ENCODE peak calls at places on chromosomes 7 and 10, in nine cellular contexts. N is AG10803, K is astrocyte of the spinal cord, G is GM12865, J is cardiac fibroblast, Y is progenitor cell of endocrine pancreas, P is dorsolateral prefrontal cortex, R is testis, E is cardiac muscle cell. F is an unnamed sample.

GRCh38 chr10:2883238-2883637 is 184.1 kb upstream of the PFKP start:
- DNase-seq in N (no peak), K (no peak), G (no peak), J (no peak), Y (no peak), P (no peak), R (no peak), E (no peak), F (no peak)

GRCh38 chr7:130301606-130302005 is 8.6 kb downstream of the CPA4 start:
- DNase-seq in N (no peak), K (no peak), G (no peak), J (no peak), Y (no peak), P (no peak), R (no peak), E (no peak), F (no peak)

GRCh38 chr7:74230446-74231231 is 20.8 kb downstream of the LAT2 start:
- DNase-seq in N (no peak), K (no peak), G (peak), J (no peak), Y (no peak), P (no peak), R (no peak), E (no peak), F (no peak)

GRCh38 chr10:125700355-125700911 is 17.5 kb upstream of the TEX36 start:
- DNase-seq in N (peak), K (peak), G (no peak), J (peak), Y (no peak), P (no peak), R (no peak), E (no peak), F (no peak)

GRCh38 chr7:38160003-38160571 is 18.0 kb upstream of the STARD3NL start:
- DNase-seq in N (no peak), K (no peak), G (no peak), J (no peak), Y (no peak), P (no peak), R (no peak), E (no peak), F (no peak)

GRCh38 chr10:916716-917415 is 14.6 kb downstream of the LARP4B start:
- DNase-seq in N (no peak), K (no peak), G (no peak), J (no peak), Y (no peak), P (no peak), R (no peak), E (no peak), F (no peak)

GRCh38 chr10:621500-621899 is 68.0 kb downstream of the DIP2C start:
- DNase-seq in N (no peak), K (no peak), G (no peak), J (no peak), Y (no peak), P (peak), R (no peak), E (no peak), F (no peak)

GRCh38 chr10:72038458-72039001 is 49.8 kb downstream of the SPOCK2 start:
- DNase-seq in N (peak), K (no peak), G (no peak), J (no peak), Y (no peak), P (no peak), R (peak), E (no peak), F (no peak)

GRCh38 chr7:13241416-13241815 is 554.0 kb downstream of the ARL4A start:
- DNase-seq in N (no peak), K (no peak), G (no peak), J (no peak), Y (no peak), P (no peak), R (no peak), E (no peak), F (no peak)

GRCh38 chr10:113499066-113499465 is 53.8 kb upstream of the HABP2 start:
- DNase-seq in N (peak), K (no peak), G (no peak), J (no peak), Y (no peak), P (no peak), R (no peak), E (no peak), F (no peak)

GRCh38 chr7:128904381-128905197 is 5.9 kb downstream of the KCP start:
- DNase-seq in N (peak), K (peak), G (peak), J (peak), Y (no peak), P (no peak), R (no peak), E (peak), F (no peak)

GRCh38 chr10:49365275-49365674 is 30.6 kb downstream of the DRGX start:
- DNase-seq in N (no peak), K (no peak), G (no peak), J (no peak), Y (no peak), P (no peak), R (no peak), E (no peak), F (no peak)

GRCh38 chr7:151131622-151132293 is 35.7 kb downstream of the GBX1 start:
- DNase-seq in N (no peak), K (no peak), G (no peak), J (no peak), Y (no peak), P (peak), R (no peak), E (no peak), F (no peak)

GRCh38 chr10:127854769-127855583 is 37.8 kb downstream of the CLRN3 start:
- DNase-seq in N (no peak), K (no peak), G (peak), J (no peak), Y (no peak), P (no peak), R (no peak), E (no peak), F (no peak)

DNA sequence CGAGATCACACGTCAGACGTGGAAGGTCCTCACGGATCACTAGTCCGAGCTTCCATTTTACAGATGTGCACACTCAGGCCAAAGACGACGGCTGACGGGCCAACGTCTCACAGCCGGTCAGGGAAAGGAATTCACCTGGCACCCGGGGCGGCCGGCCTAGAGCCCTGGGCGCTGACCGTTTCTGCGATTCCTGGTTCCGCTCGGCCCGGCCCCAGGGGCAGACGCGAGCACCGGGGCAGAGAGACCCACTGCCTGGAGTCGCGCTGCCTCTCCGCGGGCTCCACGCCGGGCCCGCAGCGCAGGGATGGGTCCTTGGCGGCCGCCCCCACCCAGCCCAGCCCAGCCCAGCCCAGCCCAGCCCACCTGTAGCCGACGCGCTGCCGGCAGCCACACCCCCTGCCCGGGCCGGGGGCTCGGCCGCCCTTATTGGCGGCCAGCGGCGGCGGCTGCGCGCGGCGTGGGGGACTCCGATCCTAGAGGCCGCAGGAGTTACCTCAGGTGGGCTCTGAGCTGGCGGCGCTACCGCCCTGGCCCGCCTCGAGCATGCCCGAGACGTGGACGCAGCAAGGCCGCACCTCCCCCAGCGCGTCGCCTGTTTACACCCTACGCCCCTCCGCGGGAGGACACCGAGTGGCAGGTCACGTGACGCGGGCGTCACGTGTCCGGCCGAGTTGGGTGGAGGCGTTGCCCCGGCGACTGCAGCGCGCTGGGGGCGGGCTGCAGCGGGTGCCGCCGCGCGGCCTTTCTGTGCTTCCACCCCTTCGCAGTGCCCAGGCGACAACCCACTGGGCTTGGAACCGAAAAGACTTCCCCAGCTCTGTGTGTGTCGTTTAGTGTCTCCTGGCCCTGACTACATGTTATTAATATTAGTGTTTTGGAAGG is 78.1 kb downstream of the ZFAND4 start:
- DNase-seq in N (peak), K (peak), G (peak), J (peak), Y (peak), P (peak), R (peak), E (peak), F (peak)
- TF ChIP-seq CTCF in N (no peak), K (no peak), G (peak), J (no peak), Y (no peak), P (peak), R (peak), E (peak), F (no peak)

DNA sequence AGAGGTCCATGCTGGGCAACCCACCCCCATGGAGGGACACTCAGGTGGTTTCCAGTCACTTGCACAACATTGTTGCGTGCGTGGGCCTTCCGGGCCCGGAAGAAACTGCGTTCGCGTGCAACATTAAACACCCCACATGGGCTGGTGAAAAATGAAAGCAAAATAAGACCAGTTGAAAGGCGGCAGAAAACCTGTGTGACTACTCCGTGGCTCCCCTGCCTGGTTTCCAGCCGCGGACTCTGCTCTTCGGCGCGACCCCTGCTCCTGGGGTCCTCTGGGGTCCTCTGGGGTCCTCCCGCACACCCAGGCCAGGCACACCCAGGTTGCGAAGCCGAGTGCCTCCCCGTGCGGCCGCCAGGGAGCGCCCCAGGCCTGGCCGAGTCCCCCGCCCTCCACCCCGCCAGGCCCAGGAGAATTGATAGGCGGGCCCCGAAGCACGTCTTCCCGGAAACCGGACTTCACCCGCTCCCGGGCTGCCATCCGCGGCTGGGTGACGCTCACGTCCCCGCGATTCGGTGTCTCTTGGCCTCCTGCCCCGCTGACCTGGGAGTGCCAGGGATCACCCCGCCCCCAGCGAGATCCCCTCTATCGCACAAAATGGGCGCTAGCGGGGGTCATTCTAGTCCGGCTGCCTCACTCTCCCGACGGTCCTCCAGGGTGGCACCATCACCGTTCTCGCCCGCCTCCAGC is 1.9 kb upstream of the SH2D4B start:
- DNase-seq in N (peak), K (no peak), G (peak), J (peak), Y (peak), P (no peak), R (peak), E (no peak), F (no peak)
- TF ChIP-seq CTCF in N (peak), K (peak), G (peak), J (peak), Y (peak), P (peak), R (peak), E (peak), F (peak)

GRCh38 chr10:22218448-22218847 is 633 bp upstream of the EBLN1 start:
- DNase-seq in N (no peak), K (no peak), G (no peak), J (no peak), Y (no peak), P (no peak), R (no peak), E (no peak), F (no peak)

GRCh38 chr10:22219308-22219707 is 1.5 kb upstream of the EBLN1 start:
- DNase-seq in N (peak), K (no peak), G (no peak), J (no peak), Y (no peak), P (no peak), R (no peak), E (no peak), F (no peak)

GRCh38 chr10:22222236-22223190 is 4.7 kb upstream of the EBLN1 start:
- DNase-seq in N (no peak), K (no peak), G (peak), J (no peak), Y (no peak), P (no peak), R (no peak), E (no peak), F (no peak)

GRCh38 chr10:22217842-22218241 is at the start of gene EBLN1:
- DNase-seq in N (no peak), K (no peak), G (no peak), J (no peak), Y (no peak), P (no peak), R (no peak), E (no peak), F (no peak)
- TF ChIP-seq CTCF in N (no peak), K (no peak), G (no peak), J (no peak), Y (no peak), P (no peak), R (no peak), E (no peak), F (no peak)

GRCh38 chr7:29926216-29926615 is 63.4 kb downstream of the SCRN1 start:
- DNase-seq in N (no peak), K (no peak), G (no peak), J (no peak), Y (no peak), P (no peak), R (no peak), E (no peak), F (no peak)

GRCh38 chr7:29929018-29929807 is 60.4 kb downstream of the SCRN1 start:
- DNase-seq in N (no peak), K (no peak), G (no peak), J (no peak), Y (no peak), P (no peak), R (no peak), E (no peak), F (no peak)

GRCh38 chr7:29924684-29925083 is 64.9 kb downstream of the SCRN1 start:
- DNase-seq in N (no peak), K (no peak), G (no peak), J (no peak), Y (no peak), P (no peak), R (no peak), E (no peak), F (no peak)

GRCh38 chr7:29924006-29924405 is 65.6 kb downstream of the SCRN1 start:
- DNase-seq in N (no peak), K (no peak), G (no peak), J (no peak), Y (no peak), P (no peak), R (no peak), E (peak), F (no peak)

DNA sequence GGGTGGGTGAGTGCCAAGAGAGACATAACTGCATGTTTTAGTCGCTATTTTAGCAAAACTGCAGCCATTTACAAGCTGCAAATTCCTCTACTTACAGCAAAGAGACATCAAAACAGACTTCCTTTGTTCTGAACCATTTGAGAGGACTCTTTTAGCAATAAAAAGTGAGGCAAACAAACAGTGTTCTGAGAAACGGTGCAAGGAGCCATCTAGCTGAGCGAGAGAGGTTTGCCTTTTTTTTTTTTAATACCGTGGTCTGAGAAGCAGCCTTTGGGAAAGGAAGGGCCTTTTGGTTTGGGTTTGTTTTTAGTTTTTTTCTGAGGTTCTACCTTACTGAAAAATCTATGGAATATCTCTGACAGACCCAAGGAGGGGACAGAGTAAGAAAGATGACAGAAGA is 62.8 kb downstream of the SCRN1 start:
- DNase-seq in N (no peak), K (no peak), G (no peak), J (no peak), Y (no peak), P (no peak), R (no peak), E (no peak), F (no peak)
- TF ChIP-seq CTCF in N (no peak), K (no peak), G (no peak), J (no peak), Y (no peak), P (peak), R (no peak), E (no peak), F (no peak)

GRCh38 chr7:45869426-45869825 is 3.5 kb downstream of the CCDC201 start:
- DNase-seq in N (no peak), K (peak), G (no peak), J (peak), Y (no peak), P (no peak), R (no peak), E (no peak), F (no peak)

GRCh38 chr7:45865594-45866410 is 7.1 kb downstream of the CCDC201 start:
- DNase-seq in N (no peak), K (no peak), G (no peak), J (no peak), Y (no peak), P (no peak), R (no peak), E (no peak), F (no peak)

GRCh38 chr7:45867471-45867870 is 5.4 kb downstream of the CCDC201 start:
- DNase-seq in N (no peak), K (no peak), G (no peak), J (no peak), Y (no peak), P (no peak), R (no peak), E (no peak), F (no peak)

GRCh38 chr7:45863715-45864114 is 9.2 kb downstream of the CCDC201 start:
- DNase-seq in N (no peak), K (no peak), G (no peak), J (no peak), Y (no peak), P (no peak), R (no peak), E (peak), F (no peak)
- TF ChIP-seq CTCF in N (no peak), K (peak), G (no peak), J (peak), Y (peak), P (no peak), R (no peak), E (no peak), F (peak)

GRCh38 chr7:133984023-133984422 is 143.1 kb upstream of the LRGUK start:
- DNase-seq in N (no peak), K (no peak), G (no peak), J (peak), Y (no peak), P (no peak), R (no peak), E (no peak), F (peak)
- TF ChIP-seq CTCF in N (no peak), K (no peak), G (no peak), J (no peak), Y (no peak), P (no peak), R (no peak), E (no peak), F (no peak)

DNA sequence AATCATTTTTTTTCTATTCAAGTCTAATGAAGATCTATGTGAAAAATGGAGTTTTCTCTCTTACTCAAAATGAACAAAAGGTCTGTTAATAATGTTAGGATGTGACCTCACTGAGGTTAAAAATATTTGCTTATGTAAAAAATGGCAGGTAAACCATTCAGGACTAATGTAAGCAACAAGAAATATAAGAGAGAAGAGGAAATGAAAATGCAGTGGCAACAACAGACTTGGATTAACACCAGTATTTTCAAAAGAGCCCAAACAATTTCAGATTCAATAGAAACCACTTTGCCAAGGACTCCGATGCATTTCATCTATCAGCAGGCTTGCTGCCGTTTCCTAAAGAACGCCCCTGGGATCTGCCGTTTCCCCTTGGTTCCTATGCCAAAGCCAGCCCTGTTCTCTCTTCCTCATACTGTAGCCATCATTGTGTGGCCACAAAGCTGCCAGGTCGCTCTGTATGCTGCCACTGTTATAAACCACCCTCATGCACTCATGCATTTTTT is 66.4 kb downstream of the MTURN start:
- DNase-seq in N (no peak), K (no peak), G (peak), J (no peak), Y (no peak), P (no peak), R (no peak), E (no peak), F (no peak)
- TF ChIP-seq CTCF in N (no peak), K (no peak), G (no peak), J (no peak), Y (no peak), P (no peak), R (no peak), E (no peak), F (no peak)